ENCODE peak calls at places on chromosome 15, in ten cellular contexts. X, Y, J, P, Z, U, V, S, M and W are unnamed samples.

GRCh38 chr15:73571346-73571745 is 61.8 kb downstream of the NPTN start:
- DNase-seq in V (no peak), X (no peak), Z (no peak), U (no peak), P (no peak), M (no peak), J (no peak), Y (no peak), S (no peak), W (no peak)

GRCh38 chr15:84910928-84911623 is 26.6 kb downstream of the SLC28A1 start:
- DNase-seq in U (no peak), S (no peak), V (no peak), Z (peak; percentile 37), M (no peak), P (no peak), X (no peak), Y (no peak), J (no peak), W (no peak)

GRCh38 chr15:100544946-100545345 is 16.2 kb upstream of the CERS3 start:
- DNase-seq in S (no peak), P (no peak), Y (no peak), V (no peak), Z (no peak), X (no peak), M (no peak), U (no peak), J (no peak), W (no peak)

GRCh38 chr15:85008474-85009260 is 27.0 kb downstream of the PDE8A start:
- DNase-seq in J (no peak), S (no peak), U (peak; percentile 55), Z (no peak), X (no peak), Y (no peak), V (no peak), P (no peak), M (no peak), W (no peak)

GRCh38 chr15:90650117-90650955 is 66.8 kb upstream of the BLM start:
- DNase-seq in Z (no peak), M (no peak), X (no peak), J (no peak), V (peak; percentile 52), S (no peak), P (no peak), U (peak; percentile 74), Y (no peak), W (peak; percentile 48)

GRCh38 chr15:44009056-44009455 is 182.3 kb downstream of the WDR76 start:
- DNase-seq in U (peak; percentile 12), X (no peak), P (no peak), V (peak; percentile 34), Y (no peak), M (no peak), S (no peak), Z (no peak), J (no peak), W (no peak)

GRCh38 chr15:29097168-29097567 is 172.5 kb downstream of the NSMCE3 start:
- DNase-seq in S (no peak), X (peak; percentile 30), M (no peak), Z (no peak), Y (no peak), U (no peak), V (no peak), J (no peak), P (no peak), W (no peak)

GRCh38 chr15:78070049-78070698 is 7.3 kb downstream of the TBC1D2B start:
- DNase-seq in Y (no peak), X (peak; percentile 67), P (no peak), M (no peak), Z (no peak), U (peak; percentile 90), S (no peak), V (no peak), J (no peak), W (peak; percentile 75)

GRCh38 chr15:31357148-31357547 is 30.5 kb downstream of the KLF13 start:
- DNase-seq in X (no peak), P (no peak), U (no peak), V (no peak), S (no peak), M (no peak), Y (no peak), Z (no peak), J (no peak), W (peak; percentile 70)

GRCh38 chr15:88391700-88392099 is 75.5 kb downstream of the MRPL46 start:
- DNase-seq in J (no peak), Z (no peak), X (no peak), M (no peak), S (no peak), V (no peak), P (no peak), Y (no peak), U (peak; percentile 77), W (no peak)

GRCh38 chr15:88396382-88396781 is 70.8 kb downstream of the MRPL46 start:
- DNase-seq in U (peak; percentile 23), J (no peak), X (no peak), Z (no peak), P (peak; percentile 45), M (no peak), V (no peak), Y (peak; percentile 41), S (no peak), W (peak; percentile 68)

GRCh38 chr15:88394553-88395159 is 72.5 kb downstream of the MRPL46 start:
- DNase-seq in M (no peak), X (no peak), J (no peak), U (no peak), S (no peak), V (peak; percentile 6), Z (no peak), Y (peak; percentile 36), P (no peak), W (no peak)

GRCh38 chr15:88395241-88395640 is 71.9 kb downstream of the MRPL46 start:
- DNase-seq in U (no peak), J (no peak), Z (no peak), Y (peak; percentile 35), M (no peak), V (no peak), P (no peak), X (no peak), S (no peak), W (no peak)

DNA sequence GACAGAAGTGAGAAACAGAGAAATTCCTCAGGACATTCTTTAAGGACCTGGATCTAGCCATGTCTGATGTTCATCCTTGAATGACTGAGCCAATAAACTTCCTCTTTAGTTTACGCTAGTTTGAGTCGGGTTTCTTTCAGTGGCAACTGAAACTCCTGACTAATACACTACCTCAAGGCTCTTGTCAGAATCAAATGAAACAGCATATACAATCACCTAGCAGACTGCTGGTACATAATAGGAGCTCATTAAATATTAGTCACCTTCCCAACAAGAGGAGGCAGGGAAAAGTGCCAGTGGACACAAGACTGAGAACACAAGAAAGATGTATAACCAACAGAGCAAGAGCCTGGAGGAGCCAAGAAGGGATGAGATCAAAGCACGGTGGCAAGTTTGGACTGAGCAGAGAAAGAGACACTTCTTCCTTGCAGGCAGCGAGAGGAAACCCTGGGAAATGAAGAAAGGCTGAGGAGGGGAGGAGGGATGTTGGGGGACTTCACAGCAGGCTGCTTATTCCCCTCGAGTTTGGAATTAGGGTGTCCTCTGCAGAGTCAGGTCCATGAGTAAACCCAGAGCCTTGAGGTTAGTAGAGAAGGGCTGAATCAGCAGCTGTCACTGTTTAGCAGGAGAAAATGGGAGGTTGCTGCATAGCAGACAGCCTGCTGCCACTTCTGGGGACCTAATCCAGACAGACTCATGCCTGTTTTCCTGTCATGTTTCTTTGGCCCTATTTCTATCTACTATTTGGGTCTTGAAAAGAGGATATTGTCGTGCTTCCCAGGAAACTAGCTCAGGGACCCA is 73.3 kb downstream of the MRPL46 start:
- DNase-seq in M (no peak), S (no peak), P (no peak), J (no peak), X (no peak), V (no peak), Z (no peak), Y (peak; percentile 50), U (no peak), W (no peak)
- H3K4me3 ChIP-seq in M (no peak overlapping the region), S (no peak overlapping the region), P (no peak overlapping the region), J (no peak overlapping the region), X (no peak overlapping the region), V (no peak overlapping the region), Z (no peak overlapping the region), Y (no peak overlapping the region), U (no peak overlapping the region), W (no peak overlapping the region)

DNA sequence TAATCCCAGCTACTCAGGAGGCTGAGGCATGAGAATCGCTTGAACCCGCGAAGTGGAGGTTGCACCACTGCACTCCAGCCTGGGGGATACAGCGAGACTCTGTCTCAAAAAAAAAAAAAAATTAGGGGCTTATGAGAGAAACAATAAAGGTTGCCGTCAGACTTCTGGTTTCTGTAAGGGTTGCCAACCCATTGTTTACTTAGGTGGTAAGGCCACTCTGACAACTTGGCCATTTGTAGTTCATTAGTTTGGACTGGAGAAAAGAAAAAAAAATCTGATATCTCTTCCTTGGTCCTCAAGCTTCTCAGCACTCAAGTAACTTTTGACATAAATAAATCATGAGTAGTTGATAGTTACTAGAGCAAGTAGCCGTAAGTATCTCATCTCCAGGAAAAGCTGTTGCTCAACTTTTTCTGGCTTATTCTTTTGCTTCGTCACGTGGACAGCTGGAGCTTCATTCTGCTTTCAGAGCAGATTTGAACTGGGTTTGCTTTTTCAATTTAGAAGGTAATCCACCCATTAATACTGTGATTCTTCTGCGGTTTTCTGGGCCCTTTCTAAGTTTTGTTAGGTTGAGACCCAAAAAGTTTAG is 9.4 kb downstream of the SNX1 start:
- DNase-seq in X (no peak), M (no peak), Y (no peak), P (no peak), S (peak; percentile 61), U (peak; percentile 44), Z (no peak), J (no peak), V (peak; percentile 81), W (no peak)
- H3K4me3 ChIP-seq in X (no peak overlapping the region), M (no peak overlapping the region), Y (no peak overlapping the region), P (no peak overlapping the region), S (no peak overlapping the region), U (no peak overlapping the region), Z (peak overlapping the region; percentile 21), J (no peak overlapping the region), V (peak overlapping the region; percentile 26), W (no peak overlapping the region)

DNA sequence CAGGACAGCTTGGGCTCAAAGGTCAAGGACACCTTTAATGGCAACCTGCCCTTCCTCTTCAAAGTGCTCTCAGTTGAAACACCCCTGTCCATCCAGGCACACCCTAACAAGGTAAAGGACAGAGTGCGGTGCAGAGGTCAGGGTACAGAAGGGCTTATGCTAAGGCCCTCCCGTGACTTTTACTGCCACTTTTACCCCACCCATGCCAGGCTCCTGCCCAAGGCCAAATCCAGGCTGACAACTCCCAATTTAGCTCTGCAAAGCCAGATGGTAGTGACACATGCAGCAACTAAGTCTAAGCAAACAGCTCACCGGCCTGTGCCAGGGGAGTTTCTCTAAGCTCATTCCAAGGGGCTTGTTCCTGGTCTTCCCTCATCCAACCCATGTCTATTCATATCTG is 1.6 kb downstream of the MPI start:
- DNase-seq in P (no peak), S (no peak), U (no peak), X (no peak), Y (no peak), V (no peak), M (no peak), J (no peak), Z (no peak), W (no peak)
- H3K4me3 ChIP-seq in P (no peak overlapping the region), S (no peak overlapping the region), U (no peak overlapping the region), X (no peak overlapping the region), Y (no peak overlapping the region), V (no peak overlapping the region), M (no peak overlapping the region), J (no peak overlapping the region), Z (peak overlapping the region; percentile 95), W (no peak overlapping the region)

DNA sequence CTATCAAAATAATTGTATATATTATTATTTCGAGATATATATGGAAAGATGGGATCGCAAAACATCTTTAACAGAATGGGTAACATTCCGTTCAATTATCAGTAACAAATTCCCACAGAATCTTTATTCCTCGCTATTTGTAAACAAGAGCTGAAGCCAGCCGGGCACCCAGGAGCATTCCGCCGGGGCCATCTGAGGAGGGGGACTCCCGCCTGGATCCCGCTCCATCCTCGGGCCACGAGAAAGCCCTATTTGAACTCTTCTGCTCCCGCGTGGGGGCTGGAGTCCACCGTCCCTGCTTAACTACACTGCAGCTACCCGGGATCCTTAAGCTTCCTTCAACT is 698 bp downstream of the GPR176 start:
- DNase-seq in Y (no peak), U (no peak), M (no peak), P (peak; percentile 54), V (no peak), Z (no peak), J (no peak), S (no peak), X (no peak), W (no peak)
- H3K4me3 ChIP-seq in Y (peak overlapping the region; percentile 75), U (no peak overlapping the region), M (peak overlapping the region; percentile 96), P (peak overlapping the region; percentile 92), V (peak overlapping the region; percentile 84), Z (peak overlapping the region; percentile 76), J (no peak overlapping the region), S (peak overlapping the region; percentile 66), X (peak overlapping the region; percentile 75), W (no peak overlapping the region)